ENCODE peak calls at places on chromosomes 1 and 21, in four cellular contexts. O is K562, C is WTC11, H is H1. D is an unnamed sample.

GRCh38 chr1:19311503-19311930 is 427 bp downstream of the AKR7A2 start:
- DNase-seq in O (peak), C (no peak), H (no peak), D (no peak)

GRCh38 chr1:159338018-159338417 is 35.9 kb downstream of the FCER1A start:
- DNase-seq in O (no peak), C (no peak), H (no peak), D (no peak)

GRCh38 chr21:42465008-42465878 is 30.8 kb downstream of the RSPH1 start:
- DNase-seq in O (peak), C (no peak), H (no peak), D (no peak)

GRCh38 chr1:1431845-1432565 is 3.5 kb upstream of the VWA1 start:
- DNase-seq in O (no peak), C (peak), H (no peak), D (peak)

GRCh38 chr1:35192056-35192852 is 691 bp downstream of the SFPQ start:
- DNase-seq in O (peak), C (peak), H (peak), D (peak)

GRCh38 chr1:77794550-77794949 is 15.1 kb downstream of the MIGA1 start:
- DNase-seq in O (no peak), C (no peak), H (no peak), D (no peak)

GRCh38 chr1:1281533-1282321 is 1.5 kb downstream of the SCNN1D start:
- DNase-seq in O (no peak), C (peak), H (no peak), D (peak)

GRCh38 chr1:235809949-235810348 is 56.8 kb downstream of the LYST start:
- DNase-seq in O (no peak), C (no peak), H (no peak), D (no peak)

GRCh38 chr1:20616468-20617156 is 16.6 kb upstream of the PINK1 start:
- DNase-seq in O (no peak), C (no peak), H (no peak), D (no peak)

GRCh38 chr1:31576201-31576669 is at the start of gene TINAGL1:
- DNase-seq in O (peak), C (peak), H (no peak), D (no peak)

GRCh38 chr1:29809446-29810120 is 573.3 kb downstream of the PTPRU start:
- DNase-seq in O (no peak), C (no peak), H (no peak), D (no peak)

GRCh38 chr1:171296897-171297296 is 17.1 kb upstream of the FMO4 start:
- DNase-seq in O (no peak), C (no peak), H (no peak), D (no peak)

GRCh38 chr1:6012529-6013318 is 20.5 kb upstream of the NPHP4 start:
- DNase-seq in O (no peak), C (no peak), H (no peak), D (no peak)

GRCh38 chr1:5985250-5985649 is 7.0 kb downstream of the NPHP4 start:
- DNase-seq in O (no peak), C (no peak), H (no peak), D (no peak)

GRCh38 chr1:194975913-194976312 is 1632.3 kb downstream of the KCNT2 start:
- DNase-seq in O (peak), C (no peak), H (no peak), D (no peak)

GRCh38 chr1:241631674-241632073 is 8.5 kb downstream of the CHML start:
- DNase-seq in O (no peak), C (no peak), H (no peak), D (no peak)

GRCh38 chr1:23368562-23369334 is 888 bp downstream of the ZNF436 start:
- DNase-seq in O (peak), C (peak), H (peak), D (peak)

GRCh38 chr21:15592271-15592860 is 137.4 kb upstream of the USP25 start:
- DNase-seq in O (peak), C (no peak), H (no peak), D (peak)

GRCh38 chr21:42309753-42310213 is 5.4 kb downstream of the TFF3 start:
- DNase-seq in O (peak), C (peak), H (no peak), D (peak)

GRCh38 chr1:147515046-147515869 is 26.0 kb upstream of the BCL9 start:
- DNase-seq in O (no peak), C (no peak), H (no peak), D (no peak)

GRCh38 chr1:76289692-76290091 is 215.1 kb downstream of the ST6GALNAC3 start:
- DNase-seq in O (no peak), C (no peak), H (no peak), D (no peak)

GRCh38 chr21:29413683-29414082 is 115.0 kb downstream of the BACH1 start:
- DNase-seq in O (no peak), C (no peak), H (no peak), D (no peak)

GRCh38 chr1:151401125-151401788 is 1.9 kb downstream of the PSMB4 start:
- DNase-seq in O (no peak), C (no peak), H (no peak), D (no peak)

GRCh38 chr1:159851386-159851785 is 11.1 kb downstream of the VSIG8 start:
- DNase-seq in O (no peak), C (no peak), H (no peak), D (no peak)

GRCh38 chr1:212302745-212303383 is 17.7 kb downstream of the PPP2R5A start:
- DNase-seq in O (no peak), C (no peak), H (no peak), D (no peak)

GRCh38 chr21:39386194-39386593 is 37.3 kb upstream of the HMGN1 start:
- DNase-seq in O (no peak), C (no peak), H (no peak), D (no peak)

GRCh38 chr1:43963006-43963405 is 6.8 kb upstream of the DPH2 start:
- DNase-seq in O (no peak), C (no peak), H (no peak), D (no peak)
- TF ChIP-seq TEAD4 in O (no peak), C (no peak), H (no peak), D (no peak)

GRCh38 chr21:37803076-37803475 is 113.2 kb downstream of the KCNJ6 start:
- DNase-seq in O (no peak), C (no peak), H (no peak), D (no peak)

GRCh38 chr21:37799193-37800121 is 116.8 kb downstream of the KCNJ6 start:
- DNase-seq in O (no peak), C (no peak), H (no peak), D (no peak)

GRCh38 chr21:37800122-37800455 is 116.2 kb downstream of the KCNJ6 start:
- DNase-seq in O (no peak), C (no peak), H (no peak), D (no peak)

GRCh38 chr21:37797403-37797802 is 118.9 kb downstream of the KCNJ6 start:
- DNase-seq in O (no peak), C (no peak), H (no peak), D (no peak)

DNA sequence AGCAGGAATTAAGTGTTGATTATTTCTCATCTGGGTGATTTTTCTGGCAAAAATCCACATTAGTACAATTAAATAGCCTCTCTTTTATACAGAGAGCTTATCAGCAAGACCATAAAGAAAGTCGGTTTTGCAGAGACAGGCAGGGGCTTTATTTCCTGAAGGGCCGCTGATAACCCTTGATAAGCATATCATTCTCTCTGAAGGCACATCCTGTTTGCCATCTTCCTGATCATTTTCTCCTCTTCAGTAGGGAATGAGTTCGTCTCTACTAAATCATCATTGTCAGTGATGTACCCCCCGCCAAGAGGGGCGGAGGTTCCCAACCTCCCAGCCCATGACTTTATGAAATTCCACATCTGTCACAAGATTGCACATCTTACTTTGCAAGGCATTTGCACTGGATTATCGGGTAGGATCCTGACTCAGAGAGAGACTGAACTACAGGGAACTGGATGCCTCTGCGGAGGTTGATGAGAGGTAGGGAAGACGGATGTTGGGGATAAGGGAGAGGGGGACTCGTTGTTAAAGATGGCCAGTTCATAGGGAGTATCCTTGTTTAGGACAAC is 115.7 kb downstream of the KCNJ6 start:
- DNase-seq in O (no peak), C (no peak), H (no peak), D (no peak)
- TF ChIP-seq TEAD4 in O (no peak), C (no peak), H (no peak), D (no peak)

DNA sequence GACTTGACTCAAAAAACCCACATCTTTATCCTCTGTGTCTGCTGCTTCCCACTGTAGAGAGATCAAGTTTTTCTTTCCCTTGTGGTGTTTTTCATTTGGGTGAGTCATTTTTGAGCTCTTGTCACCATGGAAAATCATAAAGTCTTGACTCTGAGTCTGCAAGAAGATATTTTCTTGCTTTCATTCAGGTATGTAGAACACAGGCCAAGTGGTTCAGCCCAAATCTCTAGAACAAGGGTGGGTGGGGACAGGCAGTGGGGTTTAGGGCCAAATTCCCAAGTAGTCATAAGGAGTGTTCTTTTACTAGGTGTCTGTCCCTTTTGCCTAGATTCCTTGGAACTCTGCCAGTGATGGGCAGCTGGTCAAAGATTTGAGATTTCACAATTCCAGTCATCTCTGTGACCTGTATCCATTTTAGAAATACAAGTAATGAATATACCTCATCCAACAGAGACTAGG is 21.5 kb upstream of the ARHGAP29 start:
- DNase-seq in O (no peak), C (no peak), H (no peak), D (peak)
- TF ChIP-seq TEAD4 in O (no peak), C (no peak), H (no peak), D (no peak)

DNA sequence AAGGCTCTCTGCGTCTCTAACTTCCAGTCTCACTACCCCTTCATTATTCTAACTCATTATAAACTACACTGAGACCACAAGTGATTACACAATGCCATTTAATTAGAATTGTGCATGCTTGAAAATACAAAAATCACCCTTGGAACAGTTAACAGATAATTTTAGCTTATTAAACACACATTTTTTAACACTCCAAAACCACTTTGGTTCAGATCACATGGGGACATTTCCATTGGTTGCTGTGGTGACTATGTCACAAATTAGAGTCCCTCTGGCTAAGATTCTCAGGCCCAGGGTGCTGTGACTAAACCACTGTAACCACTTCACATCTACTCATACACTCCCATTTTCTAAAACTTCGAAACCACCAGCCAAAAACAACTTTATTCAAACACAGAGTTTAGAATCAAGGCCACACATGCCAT is 43.0 kb downstream of the JAK1 start:
- DNase-seq in O (no peak), C (no peak), H (no peak), D (no peak)
- TF ChIP-seq TEAD4 in O (no peak), C (no peak), H (no peak), D (no peak)

DNA sequence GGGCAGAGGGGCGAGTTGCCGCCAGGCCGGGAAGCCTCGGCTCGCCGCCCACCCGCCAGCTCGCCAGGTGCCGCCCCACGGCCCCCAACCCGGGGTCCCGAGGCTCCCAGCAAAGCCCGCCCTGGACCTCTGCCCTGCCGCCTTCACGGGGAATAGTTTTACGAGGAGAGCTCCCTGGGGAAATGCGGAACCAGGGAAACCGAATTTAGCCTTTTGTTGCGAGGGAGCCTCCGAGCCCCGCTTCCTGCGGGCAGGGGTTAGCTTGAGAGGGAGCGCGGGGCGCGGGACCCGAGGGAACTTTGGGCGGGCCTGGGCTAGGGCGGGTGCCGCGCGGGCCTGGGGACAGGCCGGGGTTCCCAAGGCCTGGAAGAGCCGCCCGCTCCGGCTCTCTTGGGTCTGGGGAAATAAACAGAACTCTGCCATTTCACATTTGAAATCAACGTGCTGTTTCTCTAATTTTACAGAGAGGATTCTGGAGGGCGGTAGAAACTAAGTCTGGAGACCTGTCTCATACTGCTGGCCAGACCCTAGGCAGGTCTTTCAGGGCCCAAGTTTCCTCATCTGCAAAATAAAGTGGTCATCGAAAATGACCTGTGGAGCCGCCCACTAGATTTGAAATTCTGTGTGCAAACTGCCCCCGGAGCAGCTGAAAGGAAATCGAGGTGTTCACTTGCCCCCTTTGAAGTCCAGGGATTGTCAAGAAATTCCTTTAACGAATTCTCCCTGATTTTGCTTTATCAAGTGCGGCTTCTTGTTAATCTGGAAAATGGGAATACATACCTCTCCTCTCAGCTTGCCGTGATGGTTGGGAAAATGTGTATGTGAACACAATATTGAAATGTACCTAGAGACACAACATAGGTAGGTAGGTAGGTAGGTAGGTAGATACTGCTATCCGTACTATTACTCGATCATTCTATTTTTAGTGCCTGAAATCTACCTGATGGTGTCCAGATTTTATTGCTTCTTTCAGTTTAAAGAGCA is 747 bp upstream of the GLUL start:
- DNase-seq in O (peak), C (peak), H (no peak), D (no peak)
- TF ChIP-seq TEAD4 in O (no peak), C (no peak), H (no peak), D (no peak)

GRCh38 chr1:113205980-113206766 is 133.2 kb downstream of the LRIG2 start:
- DNase-seq in O (no peak), C (no peak), H (no peak), D (no peak)
- TF ChIP-seq TEAD4 in O (no peak), C (no peak), H (no peak), D (no peak)

DNA sequence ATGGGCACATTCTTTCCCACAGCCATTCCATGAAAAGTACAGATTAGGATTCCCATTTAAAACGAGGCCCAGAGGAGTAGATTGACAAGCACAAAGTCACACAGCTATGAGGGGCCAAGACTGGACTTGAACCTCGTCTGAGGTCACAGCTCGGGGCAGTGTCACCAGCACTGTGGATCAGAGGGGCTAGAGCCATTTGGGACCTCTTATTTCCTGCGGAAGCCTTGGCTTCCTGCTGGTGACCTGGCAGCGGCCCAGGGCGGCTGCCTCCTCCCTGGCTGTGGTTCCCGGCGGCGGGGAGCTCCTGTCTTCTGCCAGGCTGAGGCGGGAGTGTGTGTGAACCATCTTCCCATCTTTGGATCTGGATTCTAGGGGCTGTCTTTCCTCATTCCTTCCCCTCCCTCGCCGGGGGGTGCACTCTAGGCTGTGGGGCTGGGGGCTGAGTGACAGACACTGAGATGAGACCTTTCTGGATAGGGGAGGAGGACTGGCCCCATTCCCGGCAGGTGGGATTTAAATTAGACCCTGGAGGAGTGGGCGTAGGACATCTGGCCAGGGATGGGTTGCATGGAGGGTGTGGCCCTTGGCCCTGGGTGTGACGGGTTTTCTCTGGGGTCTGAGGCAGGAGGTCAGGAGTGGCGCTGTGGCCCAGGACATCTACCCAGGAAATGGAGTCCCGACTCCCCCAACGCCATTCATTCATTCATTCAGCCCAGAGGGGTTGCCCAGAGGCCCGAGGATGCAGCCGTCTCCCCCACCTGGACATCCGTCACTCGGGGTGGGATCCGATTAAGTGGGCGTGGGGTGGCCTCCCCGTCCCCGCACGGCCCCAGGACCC is 908 bp downstream of the ATP13A2 start:
- DNase-seq in O (peak), C (no peak), H (no peak), D (peak)
- TF ChIP-seq TEAD4 in O (no peak), C (no peak), H (no peak), D (no peak)

GRCh38 chr1:154557939-154558609 is 388 bp downstream of the UBE2Q1 start:
- DNase-seq in O (peak), C (peak), H (no peak), D (no peak)
- TF ChIP-seq TEAD4 in O (no peak), C (no peak), H (no peak), D (no peak)

DNA sequence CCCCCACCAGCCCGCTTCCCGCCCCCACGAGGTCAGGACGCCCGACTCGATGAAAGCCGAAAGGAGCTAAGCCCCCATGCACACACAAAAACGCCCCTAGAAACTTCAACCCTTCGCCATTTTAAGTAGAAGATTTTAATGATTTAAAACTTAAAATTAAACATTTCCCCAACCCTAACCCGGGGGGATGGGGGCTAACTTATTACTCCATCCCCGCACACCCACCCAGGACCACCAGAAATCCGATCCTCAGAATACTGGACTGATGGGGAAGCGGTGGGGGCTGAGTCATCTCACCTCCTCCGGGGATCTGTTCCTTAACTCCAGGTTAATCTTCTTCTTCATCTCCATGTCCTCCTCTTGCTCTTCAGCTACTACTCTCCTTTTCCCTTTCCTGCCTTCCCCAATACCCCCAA is 468 bp downstream of the ANP32E start:
- DNase-seq in O (peak), C (no peak), H (no peak), D (peak)
- TF ChIP-seq TEAD4 in O (no peak), C (no peak), H (no peak), D (no peak)

D was measured in SK-N-SH.